ENCODE peak calls at places on chromosomes 1 and 21, in eight cellular contexts. B, H, M, K, I, D, R and W are unnamed samples.

GRCh38 chr1:29426701-29427279 is 190.5 kb downstream of the PTPRU start:
- DNase-seq in B (no peak), H (no peak), M (no peak), K (no peak), I (no peak), D (no peak), R (no peak), W (no peak)

GRCh38 chr1:58136502-58136901 is 410.0 kb downstream of the OMA1 start:
- DNase-seq in B (no peak), H (no peak), M (no peak), K (no peak), I (no peak), D (no peak), R (no peak), W (no peak)

GRCh38 chr1:16184557-16185303 is 27.7 kb downstream of the ARHGEF19 start:
- DNase-seq in B (no peak), H (peak; percentile 69), M (no peak), K (no peak), I (no peak), D (no peak), R (no peak), W (no peak)

GRCh38 chr21:39715804-39716397 is 29.1 kb upstream of the IGSF5 start:
- DNase-seq in B (peak; percentile 57), H (no peak), M (peak; percentile 64), K (peak; percentile 45), I (peak; percentile 4), D (peak; percentile 1), R (peak; percentile 74), W (peak; percentile 64)

GRCh38 chr1:35573198-35573775 is at the start of gene TFAP2E:
- DNase-seq in B (no peak), H (no peak), M (peak; percentile 27), K (peak; percentile 51), I (no peak), D (no peak), R (peak; percentile 88), W (no peak)

GRCh38 chr1:31483012-31483946 is 70.3 kb downstream of the SERINC2 start:
- DNase-seq in B (no peak), H (peak; percentile 93), M (peak; percentile 87), K (peak; percentile 95), I (no peak), D (no peak), R (no peak), W (no peak)

GRCh38 chr1:24619376-24619775 is 23.7 kb upstream of the SRRM1 start:
- DNase-seq in B (no peak), H (no peak), M (no peak), K (no peak), I (no peak), D (no peak), R (no peak), W (no peak)

GRCh38 chr1:73366734-73367413 is 831.1 kb downstream of the LRRIQ3 start:
- DNase-seq in B (no peak), H (no peak), M (no peak), K (no peak), I (no peak), D (no peak), R (no peak), W (peak; percentile 9)

GRCh38 chr1:9836632-9836960 is 12.8 kb upstream of the CLSTN1 start:
- DNase-seq in B (no peak), H (peak; percentile 85), M (no peak), K (no peak), I (no peak), D (no peak), R (peak; percentile 64), W (no peak)

GRCh38 chr21:43976661-43977060 is 35.4 kb upstream of the TRAPPC10 start:
- DNase-seq in B (no peak), H (no peak), M (no peak), K (no peak), I (no peak), D (no peak), R (no peak), W (no peak)

GRCh38 chr21:37904879-37905278 is 11.4 kb downstream of the KCNJ6 start:
- DNase-seq in B (no peak), H (no peak), M (no peak), K (no peak), I (no peak), D (no peak), R (no peak), W (no peak)

GRCh38 chr1:162456324-162456723 is 41.3 kb upstream of the UHMK1 start:
- DNase-seq in B (no peak), H (no peak), M (peak; percentile 7), K (no peak), I (no peak), D (no peak), R (no peak), W (no peak)

GRCh38 chr1:16012590-16013219 is 5.1 kb downstream of the HSPB7 start:
- DNase-seq in B (peak; percentile 26), H (no peak), M (peak; percentile 43), K (peak; percentile 50), I (no peak), D (no peak), R (no peak), W (peak; percentile 36)

GRCh38 chr1:155976913-155977606 is 1.3 kb downstream of the ARHGEF2 start:
- DNase-seq in B (no peak), H (no peak), M (no peak), K (no peak), I (no peak), D (no peak), R (no peak), W (peak; percentile 55)

GRCh38 chr1:152565115-152565514 is 1.5 kb downstream of the LCE3E start:
- DNase-seq in B (no peak), H (no peak), M (no peak), K (no peak), I (no peak), D (no peak), R (no peak), W (no peak)

GRCh38 chr1:109877320-109877771 is 33.3 kb upstream of the CSF1 start:
- DNase-seq in B (no peak), H (no peak), M (no peak), K (peak; percentile 96), I (no peak), D (no peak), R (peak; percentile 85), W (no peak)

GRCh38 chr1:204826970-204827369 is 43.7 kb upstream of the NFASC start:
- DNase-seq in B (peak; percentile 15), H (no peak), M (no peak), K (peak; percentile 23), I (no peak), D (no peak), R (no peak), W (peak; percentile 22)

GRCh38 chr1:162230096-162230495 is 146.6 kb downstream of the SPATA46 start:
- DNase-seq in B (no peak), H (no peak), M (no peak), K (peak; percentile 11), I (no peak), D (no peak), R (no peak), W (no peak)

GRCh38 chr1:226429051-226429461 is 21.2 kb upstream of the PARP1 start:
- DNase-seq in B (no peak), H (no peak), M (no peak), K (peak; percentile 34), I (no peak), D (no peak), R (no peak), W (no peak)

GRCh38 chr1:15696956-15697521 is 12.9 kb downstream of the PLEKHM2 start:
- DNase-seq in B (peak; percentile 67), H (no peak), M (peak; percentile 92), K (no peak), I (no peak), D (no peak), R (no peak), W (peak; percentile 73)

GRCh38 chr1:41695118-41695517 is 210.6 kb upstream of the EDN2 start:
- DNase-seq in B (no peak), H (no peak), M (peak; percentile 46), K (peak; percentile 31), I (no peak), D (no peak), R (no peak), W (no peak)